ENCODE peak calls at places on chromosomes 5 and 9, in nine cellular contexts. L, H, V, A, C, P, G, T and J are unnamed samples.
A peak's percentile ranks its signal among the peaks of the same experiment; 100 is the strongest.

GRCh38 chr9:88425538-88425950 is 37.3 kb downstream of the SPIN1 start:
- DNase-seq in L (no peak), H (no peak), V (no peak), A (no peak), C (no peak), P (no peak), G (peak; percentile 12), T (peak; percentile 60), J (no peak)

GRCh38 chr5:125342938-125343401 is 596.5 kb upstream of the ZNF608 start:
- DNase-seq in L (no peak), H (no peak), V (no peak), A (no peak), C (no peak), P (no peak), G (no peak), T (peak; percentile 73), J (no peak)

GRCh38 chr5:108084105-108084504 is 297.8 kb downstream of the FBXL17 start:
- DNase-seq in L (no peak), H (no peak), V (no peak), A (peak; percentile 33), C (no peak), P (no peak), G (no peak), T (peak; percentile 39), J (no peak)

GRCh38 chr5:163758283-163758711 is 252.9 kb downstream of the MAT2B start:
- DNase-seq in L (no peak), H (no peak), V (no peak), A (no peak), C (no peak), P (no peak), G (no peak), T (peak; percentile 74), J (no peak)

GRCh38 chr9:126482361-126483044 is 131.2 kb upstream of the LMX1B start:
- DNase-seq in L (no peak), H (no peak), V (peak; percentile 59), A (no peak), C (peak; percentile 38), P (peak; percentile 76), G (no peak), T (peak; percentile 72), J (no peak)

GRCh38 chr5:172503925-172504730 is 49.8 kb upstream of the SH3PXD2B start:
- DNase-seq in L (no peak), H (no peak), V (peak; percentile 72), A (peak; percentile 21), C (no peak), P (no peak), G (no peak), T (no peak), J (no peak)

GRCh38 chr5:56557198-56557597 is 258.2 kb upstream of the MAP3K1 start:
- DNase-seq in L (no peak), H (no peak), V (no peak), A (no peak), C (no peak), P (no peak), G (no peak), T (peak; percentile 33), J (no peak)

GRCh38 chr5:1186351-1187233 is 14.8 kb upstream of the SLC6A19 start:
- DNase-seq in L (no peak), H (no peak), V (no peak), A (no peak), C (peak; percentile 36), P (no peak), G (no peak), T (no peak), J (no peak)

GRCh38 chr5:160547061-160547460 is 125.4 kb downstream of the PTTG1 start:
- DNase-seq in L (no peak), H (no peak), V (no peak), A (no peak), C (no peak), P (no peak), G (no peak), T (no peak), J (no peak)

GRCh38 chr9:126373241-126373640 is 46.6 kb downstream of the MVB12B start:
- DNase-seq in L (no peak), H (no peak), V (no peak), A (peak; percentile 69), C (no peak), P (no peak), G (peak; percentile 55), T (no peak), J (no peak)

GRCh38 chr9:122382901-122383850 is 12.4 kb downstream of the PTGS1 start:
- DNase-seq in L (no peak), H (no peak), V (no peak), A (no peak), C (no peak), P (no peak), G (no peak), T (peak; percentile 55), J (no peak)

GRCh38 chr9:76101945-76102344 is 211.5 kb downstream of the PCSK5 start:
- DNase-seq in L (no peak), H (no peak), V (no peak), A (no peak), C (no peak), P (no peak), G (no peak), T (no peak), J (no peak)

GRCh38 chr9:114177423-114178064 is 22.2 kb downstream of the COL27A1 start:
- DNase-seq in L (no peak), H (no peak), V (no peak), A (peak; percentile 33), C (no peak), P (no peak), G (no peak), T (peak; percentile 62), J (no peak)

GRCh38 chr9:11874414-11874813 is 818.8 kb upstream of the TYRP1 start:
- DNase-seq in L (no peak), H (no peak), V (no peak), A (no peak), C (no peak), P (no peak), G (no peak), T (no peak), J (no peak)

GRCh38 chr5:141869514-141869913 is 8.7 kb downstream of the PCDH1 start:
- DNase-seq in L (no peak), H (no peak), V (no peak), A (peak; percentile 96), C (no peak), P (no peak), G (no peak), T (no peak), J (no peak)

GRCh38 chr5:141869040-141869439 is 9.2 kb downstream of the PCDH1 start:
- DNase-seq in L (no peak), H (no peak), V (no peak), A (no peak), C (no peak), P (no peak), G (no peak), T (no peak), J (no peak)

GRCh38 chr5:141871870-141872269 is 6.3 kb downstream of the PCDH1 start:
- DNase-seq in L (no peak), H (no peak), V (no peak), A (no peak), C (no peak), P (no peak), G (no peak), T (no peak), J (no peak)

GRCh38 chr5:141870871-141871270 is 7.3 kb downstream of the PCDH1 start:
- DNase-seq in L (no peak), H (no peak), V (no peak), A (peak; percentile 90), C (no peak), P (no peak), G (no peak), T (no peak), J (no peak)

DNA sequence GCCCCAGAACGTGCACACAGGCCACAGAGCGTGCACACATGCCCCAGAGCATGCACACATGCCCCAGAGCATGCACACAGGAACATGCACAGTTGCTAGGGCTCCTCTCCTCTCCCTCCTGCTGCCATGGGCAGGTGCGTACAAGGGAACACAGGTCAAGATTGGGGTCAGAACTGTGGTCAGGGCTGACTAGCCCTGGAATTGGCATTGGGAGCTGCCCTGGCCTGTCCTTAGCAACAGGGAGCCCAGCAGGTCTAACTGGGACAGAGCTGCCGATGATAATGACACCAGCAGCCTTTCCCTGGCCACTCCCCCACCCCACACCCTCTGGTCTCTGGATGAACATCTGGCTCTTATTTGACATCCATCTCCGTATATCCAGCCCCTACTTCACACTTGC is 8.0 kb downstream of the PCDH1 start:
- DNase-seq in L (no peak), H (no peak), V (no peak), A (peak; percentile 81), C (no peak), P (no peak), G (no peak), T (no peak), J (no peak)
- H3K4me1 ChIP-seq in L (no peaks in the 10 kb centered on the region), H (no peaks in the 10 kb centered on the region), V (peaks cover 52% of the 10 kb centered on the region), A (peaks cover 54% of the 10 kb centered on the region), C (peaks cover 25% of the 10 kb centered on the region), P (no peaks in the 10 kb centered on the region), G (no peaks in the 10 kb centered on the region), T (no peaks in the 10 kb centered on the region), J (no peaks in the 10 kb centered on the region)

GRCh38 chr9:137458194-137459146 is 664 bp downstream of the NSMF start:
- DNase-seq in L (no peak), H (no peak), V (no peak), A (no peak), C (peak; percentile 57), P (no peak), G (no peak), T (no peak), J (peak; percentile 15)

GRCh38 chr9:137460363-137461315 is 1.5 kb upstream of the NSMF start:
- DNase-seq in L (no peak), H (no peak), V (no peak), A (no peak), C (no peak), P (no peak), G (no peak), T (no peak), J (no peak)

GRCh38 chr9:137459147-137459600 is at the start of gene NSMF:
- DNase-seq in L (no peak), H (peak; percentile 87), V (peak; percentile 96), A (peak; percentile 84), C (peak; percentile 95), P (peak; percentile 98), G (peak; percentile 91), T (peak; percentile 91), J (peak; percentile 94)

GRCh38 chr9:137461316-137461662 is 2.2 kb upstream of the NSMF start:
- DNase-seq in L (no peak), H (no peak), V (no peak), A (no peak), C (no peak), P (no peak), G (no peak), T (no peak), J (peak; percentile 27)

GRCh38 chr9:137459601-137460362 is 648 bp upstream of the NSMF start:
- DNase-seq in L (no peak), H (no peak), V (no peak), A (no peak), C (no peak), P (no peak), G (no peak), T (no peak), J (no peak)
- H3K4me1 ChIP-seq in L (peaks cover 29% of the 10 kb centered on the region), H (peaks cover 47% of the 10 kb centered on the region), V (peaks cover 31% of the 10 kb centered on the region), A (peaks cover 11% of the 10 kb centered on the region), C (peaks cover 21% of the 10 kb centered on the region), P (peaks cover 6% of the 10 kb centered on the region), G (peaks cover 32% of the 10 kb centered on the region), T (peaks cover 3% of the 10 kb centered on the region), J (peaks cover 64% of the 10 kb centered on the region)

GRCh38 chr5:150517272-150518152 is 9.6 kb downstream of the NDST1 start:
- DNase-seq in L (no peak), H (no peak), V (peak; percentile 62), A (peak; percentile 94), C (peak; percentile 82), P (no peak), G (peak; percentile 87), T (peak; percentile 96), J (no peak)
- H3K4me1 ChIP-seq in L (no peaks in the 10 kb centered on the region), H (no peaks in the 10 kb centered on the region), V (peaks cover 92% of the 10 kb centered on the region), A (peaks cover 50% of the 10 kb centered on the region), C (peaks cover 84% of the 10 kb centered on the region), P (peaks cover 31% of the 10 kb centered on the region), G (peaks cover 94% of the 10 kb centered on the region), T (peaks cover 39% of the 10 kb centered on the region), J (no peaks in the 10 kb centered on the region)

GRCh38 chr9:37996050-37996811 is 72.8 kb downstream of the SHB start:
- DNase-seq in L (no peak), H (no peak), V (no peak), A (no peak), C (no peak), P (peak; percentile 52), G (no peak), T (no peak), J (no peak)
- H3K4me1 ChIP-seq in L (peaks cover 56% of the 10 kb centered on the region), H (no peaks in the 10 kb centered on the region), V (peaks cover 78% of the 10 kb centered on the region), A (peaks cover 25% of the 10 kb centered on the region), C (peaks cover 52% of the 10 kb centered on the region), P (peaks cover 67% of the 10 kb centered on the region), G (peaks cover 42% of the 10 kb centered on the region), T (peaks cover 38% of the 10 kb centered on the region), J (no peaks in the 10 kb centered on the region)